ENCODE peak calls at places on chromosomes 16 and 17, in five cellular contexts. C is left ventricle myocardium inferior, G is heart right ventricle, Z is heart left ventricle, U is adrenal gland. L is an unnamed sample.

GRCh38 chr17:49821916-49822315 is 26.0 kb downstream of the TAC4 start:
- DNase-seq in U (no peak), G (no peak), Z (no peak), C (no peak), L (no peak)

GRCh38 chr17:42660692-42661345 is 1.7 kb downstream of the TUBG2 start:
- DNase-seq in G (no peak), U (peak), C (no peak), Z (no peak), L (no peak)

GRCh38 chr16:54655171-54655590 is 275.5 kb upstream of the IRX5 start:
- DNase-seq in C (peak), Z (peak), G (peak), U (peak), L (no peak)

GRCh38 chr17:65061621-65062020 is 5.1 kb upstream of the GNA13 start:
- DNase-seq in G (no peak), U (no peak), Z (no peak), C (no peak), L (peak)

GRCh38 chr17:83180264-83180995 is 101.0 kb downstream of the METRNL start:
- DNase-seq in U (no peak), Z (no peak), G (no peak), C (no peak), L (peak)

GRCh38 chr16:68564367-68564985 is 25.4 kb downstream of the ZFP90 start:
- DNase-seq in G (no peak), C (no peak), U (no peak), Z (no peak), L (no peak)

GRCh38 chr17:65530985-65531507 is 30.4 kb downstream of the AXIN2 start:
- DNase-seq in G (peak), C (no peak), Z (peak), U (peak), L (no peak)

GRCh38 chr17:59488805-59489204 is 76.6 kb upstream of the DHX40 start:
- DNase-seq in U (no peak), C (no peak), Z (no peak), G (no peak), L (no peak)

GRCh38 chr16:19348578-19349315 is 63.2 kb downstream of the CLEC19A start:
- DNase-seq in C (no peak), U (no peak), G (no peak), Z (no peak), L (no peak)

GRCh38 chr16:12899529-12900168 is 1.7 kb upstream of the SHISA9 start:
- DNase-seq in C (no peak), Z (no peak), U (no peak), G (no peak), L (no peak)

GRCh38 chr16:88747588-88748301 is 37.3 kb downstream of the PIEZO1 start:
- DNase-seq in C (no peak), Z (no peak), G (no peak), U (no peak), L (no peak)

GRCh38 chr17:40076101-40076498 is 13.3 kb downstream of the THRA start:
- DNase-seq in G (no peak), C (no peak), Z (no peak), U (no peak), L (no peak)

GRCh38 chr16:86016201-86016965 is 117.4 kb downstream of the IRF8 start:
- DNase-seq in G (peak), Z (peak), U (peak), C (no peak), L (peak)

GRCh38 chr16:24816688-24817087 is 29.1 kb upstream of the SLC5A11 start:
- DNase-seq in Z (no peak), U (peak), G (no peak), C (no peak), L (no peak)

GRCh38 chr17:49549691-49550678 is 25.7 kb upstream of the NXPH3 start:
- DNase-seq in G (no peak), C (no peak), Z (no peak), U (no peak), L (no peak)

GRCh38 chr17:5419959-5420653 is at the start of gene RPAIN:
- DNase-seq in G (peak), C (peak), Z (peak), U (peak), L (peak)

GRCh38 chr17:79631640-79632431 is 21.0 kb upstream of the RBFOX3 start:
- DNase-seq in U (no peak), C (peak), G (peak), Z (peak), L (peak)

GRCh38 chr16:47713225-47713595 is 252.1 kb downstream of the PHKB start:
- DNase-seq in C (no peak), U (peak), Z (no peak), G (no peak), L (no peak)

GRCh38 chr17:41917957-41918391 is 777 bp downstream of the ACLY start:
- DNase-seq in C (peak), U (peak), Z (peak), G (peak), L (peak)

GRCh38 chr17:75693500-75694481 is 26.7 kb downstream of the SAP30BP start:
- DNase-seq in Z (peak), G (peak), U (peak), C (peak), L (peak)

GRCh38 chr17:75087558-75088453 is at the start of gene SLC16A5:
- DNase-seq in U (peak), G (peak), C (peak), Z (peak), L (peak)

GRCh38 chr17:47199627-47200324 is 9.4 kb upstream of the MYL4 start:
- DNase-seq in U (no peak), G (no peak), C (no peak), Z (no peak), L (no peak)

GRCh38 chr17:47201168-47201567 is 8.0 kb upstream of the MYL4 start:
- DNase-seq in C (no peak), Z (no peak), G (no peak), U (no peak), L (no peak)

GRCh38 chr17:47203984-47204721 is 5.0 kb upstream of the MYL4 start:
- DNase-seq in U (no peak), Z (no peak), G (no peak), C (no peak), L (no peak)

GRCh38 chr17:47197821-47198220 is 8.7 kb upstream of the CDC27 start:
- DNase-seq in G (no peak), C (no peak), Z (no peak), U (no peak), L (no peak)

GRCh38 chr17:47200325-47200663 is 8.9 kb upstream of the MYL4 start:
- DNase-seq in U (no peak), C (no peak), Z (no peak), G (no peak), L (no peak)
- H3K27ac ChIP-seq in U (no peak), C (peak), Z (no peak), G (no peak), L (peak)

GRCh38 chr17:11240041-11240801 is 792 bp upstream of the SHISA6 start:
- DNase-seq in Z (no peak), C (no peak), U (no peak), G (peak), L (no peak)
- H3K27ac ChIP-seq in Z (no peak), C (peak), U (no peak), G (no peak), L (no peak)

GRCh38 chr17:2705888-2706795 is 5.4 kb downstream of the CLUH start:
- DNase-seq in C (no peak), G (no peak), U (no peak), Z (no peak), L (peak)

GRCh38 chr17:2704890-2705248 is 6.7 kb downstream of the CLUH start:
- DNase-seq in U (no peak), C (no peak), Z (no peak), G (no peak), L (peak)

GRCh38 chr17:2704031-2704889 is 7.3 kb downstream of the CLUH start:
- DNase-seq in C (no peak), U (peak), G (no peak), Z (no peak), L (peak)

GRCh38 chr17:2703606-2704005 is 8.0 kb downstream of the CLUH start:
- DNase-seq in Z (no peak), U (no peak), G (no peak), C (no peak), L (no peak)

DNA sequence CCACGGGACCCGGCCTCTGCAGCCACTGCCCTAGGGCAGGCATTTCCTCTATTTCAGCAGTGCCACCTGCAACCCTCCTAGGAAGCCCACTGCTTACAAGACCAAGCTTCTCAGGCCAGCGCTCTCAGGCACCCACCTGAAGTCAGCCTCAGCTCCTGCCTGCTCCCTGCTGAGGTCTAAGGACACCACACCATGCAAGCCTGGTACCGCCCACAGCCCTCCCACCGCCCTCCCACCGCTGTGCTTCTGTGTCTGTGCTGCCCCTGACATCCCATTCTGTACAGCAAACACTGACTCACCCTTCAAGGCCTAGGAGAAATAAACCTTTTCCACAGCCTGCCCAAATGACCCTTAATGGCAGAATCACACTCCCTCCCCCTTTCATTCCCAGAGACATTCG is 6.3 kb downstream of the CLUH start:
- DNase-seq in U (peak), G (no peak), C (no peak), Z (no peak), L (peak)
- H3K27ac ChIP-seq in U (peak), G (no peak), C (peak), Z (no peak), L (no peak)

GRCh38 chr16:14199624-14200023 is 128.5 kb downstream of the MRTFB start:
- DNase-seq in U (no peak), G (no peak), Z (no peak), C (no peak), L (no peak)
- H3K27ac ChIP-seq in U (no peak), G (no peak), Z (no peak), C (no peak), L (no peak)

GRCh38 chr17:38466346-38467315 is 38.4 kb downstream of the ARHGAP23 start:
- DNase-seq in G (peak), U (no peak), C (peak), Z (peak), L (no peak)

GRCh38 chr17:38465420-38466345 is 37.4 kb downstream of the ARHGAP23 start:
- DNase-seq in G (peak), C (peak), Z (peak), U (peak), L (peak)

GRCh38 chr17:38464723-38465419 is 36.6 kb downstream of the ARHGAP23 start:
- DNase-seq in C (peak), Z (peak), U (peak), G (peak), L (peak)

GRCh38 chr17:38467491-38467890 is 39.2 kb downstream of the ARHGAP23 start:
- DNase-seq in U (no peak), C (no peak), G (no peak), Z (no peak), L (no peak)

DNA sequence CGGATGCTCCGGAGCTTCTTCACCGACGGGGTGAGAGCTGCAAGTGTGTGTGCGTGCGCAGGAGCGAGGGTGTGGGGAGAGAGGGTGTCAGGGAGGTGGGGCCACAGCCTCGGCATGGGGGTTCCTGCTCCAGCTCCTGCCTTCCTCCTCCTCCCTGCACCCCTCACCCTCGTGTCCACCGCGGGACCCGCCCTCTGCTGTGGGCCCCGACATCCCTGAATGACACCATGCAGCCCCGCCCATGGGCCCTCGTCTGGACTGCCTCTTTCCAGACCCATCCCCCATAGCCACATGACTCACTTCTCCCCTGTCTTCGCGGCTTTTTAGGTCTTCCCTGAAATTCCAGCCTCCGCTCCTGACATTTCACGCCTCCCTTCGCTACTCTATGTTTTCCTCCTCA is 41.6 kb downstream of the ARHGAP23 start:
- DNase-seq in C (no peak), Z (no peak), U (no peak), G (no peak), L (no peak)
- H3K27ac ChIP-seq in C (no peak), Z (no peak), U (no peak), G (peak), L (peak)

DNA sequence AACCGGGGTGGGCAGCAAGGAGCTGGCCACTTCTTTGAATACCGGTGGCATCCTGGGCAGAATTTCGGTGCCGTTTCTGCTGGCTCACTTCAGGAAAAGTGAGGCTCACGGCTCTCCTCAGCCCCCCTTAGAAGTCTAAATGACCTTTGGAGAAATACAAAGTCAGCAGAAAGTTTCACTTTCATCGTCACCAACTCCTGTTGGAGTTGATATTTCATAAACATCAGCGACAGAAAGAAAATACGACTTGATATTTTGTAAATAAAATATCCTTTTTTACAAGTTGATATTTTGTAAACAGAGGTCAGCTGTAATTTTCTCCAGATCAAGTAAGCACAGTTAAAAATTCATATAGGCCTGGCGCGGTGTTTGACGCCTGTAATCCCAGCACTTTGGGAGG is 781 bp downstream of the ZNF75A start:
- DNase-seq in G (no peak), U (no peak), C (no peak), Z (no peak), L (no peak)
- H3K27ac ChIP-seq in G (peak), U (peak), C (peak), Z (peak), L (peak)

GRCh38 chr16:30144017-30144416 is 21.0 kb upstream of the MAPK3 start:
- DNase-seq in Z (no peak), G (no peak), C (no peak), U (no peak), L (no peak)
- H3K27ac ChIP-seq in Z (no peak), G (no peak), C (no peak), U (no peak), L (no peak)

GRCh38 chr16:84585472-84585871 is 32.4 kb downstream of the COTL1 start:
- DNase-seq in U (no peak), C (no peak), Z (no peak), G (no peak), L (no peak)
- H3K27ac ChIP-seq in U (no peak), C (no peak), Z (no peak), G (no peak), L (no peak)

DNA sequence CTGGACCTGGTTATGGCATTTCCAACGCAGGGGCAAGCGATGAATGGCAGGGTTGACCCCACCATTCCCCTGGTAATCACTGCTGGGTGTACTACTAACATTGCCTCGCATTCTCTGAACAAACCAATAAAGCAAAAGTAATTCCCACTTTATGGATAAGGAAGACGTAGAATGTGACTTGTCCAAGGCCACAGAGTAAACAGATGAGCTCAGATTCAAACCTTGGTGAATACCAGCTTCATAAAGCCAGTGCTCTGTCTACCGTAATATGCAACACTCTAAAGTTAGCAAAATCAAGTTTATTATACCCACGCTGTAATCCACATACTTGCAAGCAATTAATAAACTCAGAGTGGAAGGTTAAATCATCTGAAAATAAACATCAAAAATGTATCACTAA is 59.6 kb downstream of the ANKFY1 start:
- DNase-seq in U (no peak), C (no peak), Z (no peak), G (no peak), L (no peak)
- H3K27ac ChIP-seq in U (peak), C (peak), Z (peak), G (peak), L (peak)